ENCODE peak calls at places on chromosome 11, in ten cellular contexts. One of them, this sample, is unnamed. For H3K4me1, the result is how much of the 10 kb centered on the place peaks cover.

GRCh38 chr11:45343988-45344387 is 57.8 kb upstream of the SYT13 start:
- DNase-seq in sigmoid colon: no peak
- DNase-seq in Peyer's patch: no peak
- DNase-seq in psoas muscle: no peak
- DNase-seq in cardiac muscle cell: no peak
- DNase-seq in OCI-LY7: no peak
- DNase-seq in neural progenitor cell: no peak
- DNase-seq in hepatocyte: no peak
- DNase-seq in trophoblast cell: no peak
- DNase-seq in gastrocnemius medialis: no peak
- DNase-seq in this sample: no peak

GRCh38 chr11:1880746-1881441 is 10.8 kb downstream of the PRR33 start:
- DNase-seq in trophoblast cell: no peak
- DNase-seq in cardiac muscle cell: no peak
- DNase-seq in OCI-LY7: no peak
- DNase-seq in neural progenitor cell: no peak
- DNase-seq in gastrocnemius medialis: no peak
- DNase-seq in Peyer's patch: no peak
- DNase-seq in psoas muscle: no peak
- DNase-seq in sigmoid colon: peak
- DNase-seq in hepatocyte: no peak
- DNase-seq in this sample: no peak

GRCh38 chr11:35531246-35531645 is 5.8 kb upstream of the PAMR1 start:
- DNase-seq in psoas muscle: no peak
- DNase-seq in gastrocnemius medialis: no peak
- DNase-seq in Peyer's patch: no peak
- DNase-seq in neural progenitor cell: no peak
- DNase-seq in cardiac muscle cell: peak
- DNase-seq in trophoblast cell: no peak
- DNase-seq in OCI-LY7: no peak
- DNase-seq in hepatocyte: no peak
- DNase-seq in sigmoid colon: no peak
- DNase-seq in this sample: no peak

GRCh38 chr11:62981743-62982142 is 3.0 kb downstream of the SLC22A6 start:
- DNase-seq in sigmoid colon: no peak
- DNase-seq in psoas muscle: no peak
- DNase-seq in Peyer's patch: no peak
- DNase-seq in neural progenitor cell: no peak
- DNase-seq in cardiac muscle cell: no peak
- DNase-seq in trophoblast cell: no peak
- DNase-seq in hepatocyte: no peak
- DNase-seq in OCI-LY7: no peak
- DNase-seq in gastrocnemius medialis: no peak
- DNase-seq in this sample: no peak

GRCh38 chr11:8604078-8604723 is 10.2 kb upstream of the STK33 start:
- DNase-seq in neural progenitor cell: peak
- DNase-seq in OCI-LY7: peak
- DNase-seq in cardiac muscle cell: peak
- DNase-seq in trophoblast cell: peak
- DNase-seq in psoas muscle: peak
- DNase-seq in sigmoid colon: peak
- DNase-seq in Peyer's patch: no peak
- DNase-seq in hepatocyte: peak
- DNase-seq in gastrocnemius medialis: peak
- DNase-seq in this sample: peak

GRCh38 chr11:107591098-107591445 is at the start of gene ELMOD1:
- DNase-seq in Peyer's patch: no peak
- DNase-seq in neural progenitor cell: peak
- DNase-seq in trophoblast cell: peak
- DNase-seq in gastrocnemius medialis: peak
- DNase-seq in hepatocyte: peak
- DNase-seq in OCI-LY7: no peak
- DNase-seq in psoas muscle: peak
- DNase-seq in cardiac muscle cell: peak
- DNase-seq in sigmoid colon: peak
- DNase-seq in this sample: no peak

GRCh38 chr11:9825315-9825714 is 161.4 kb downstream of the SWAP70 start:
- DNase-seq in sigmoid colon: no peak
- DNase-seq in cardiac muscle cell: peak
- DNase-seq in hepatocyte: no peak
- DNase-seq in gastrocnemius medialis: no peak
- DNase-seq in neural progenitor cell: no peak
- DNase-seq in OCI-LY7: no peak
- DNase-seq in psoas muscle: no peak
- DNase-seq in Peyer's patch: no peak
- DNase-seq in trophoblast cell: peak
- DNase-seq in this sample: no peak

GRCh38 chr11:132450631-132451030 is 1080.2 kb downstream of the NTM start:
- DNase-seq in hepatocyte: no peak
- DNase-seq in OCI-LY7: no peak
- DNase-seq in Peyer's patch: no peak
- DNase-seq in gastrocnemius medialis: no peak
- DNase-seq in sigmoid colon: no peak
- DNase-seq in psoas muscle: no peak
- DNase-seq in trophoblast cell: no peak
- DNase-seq in cardiac muscle cell: no peak
- DNase-seq in neural progenitor cell: no peak
- DNase-seq in this sample: no peak

DNA sequence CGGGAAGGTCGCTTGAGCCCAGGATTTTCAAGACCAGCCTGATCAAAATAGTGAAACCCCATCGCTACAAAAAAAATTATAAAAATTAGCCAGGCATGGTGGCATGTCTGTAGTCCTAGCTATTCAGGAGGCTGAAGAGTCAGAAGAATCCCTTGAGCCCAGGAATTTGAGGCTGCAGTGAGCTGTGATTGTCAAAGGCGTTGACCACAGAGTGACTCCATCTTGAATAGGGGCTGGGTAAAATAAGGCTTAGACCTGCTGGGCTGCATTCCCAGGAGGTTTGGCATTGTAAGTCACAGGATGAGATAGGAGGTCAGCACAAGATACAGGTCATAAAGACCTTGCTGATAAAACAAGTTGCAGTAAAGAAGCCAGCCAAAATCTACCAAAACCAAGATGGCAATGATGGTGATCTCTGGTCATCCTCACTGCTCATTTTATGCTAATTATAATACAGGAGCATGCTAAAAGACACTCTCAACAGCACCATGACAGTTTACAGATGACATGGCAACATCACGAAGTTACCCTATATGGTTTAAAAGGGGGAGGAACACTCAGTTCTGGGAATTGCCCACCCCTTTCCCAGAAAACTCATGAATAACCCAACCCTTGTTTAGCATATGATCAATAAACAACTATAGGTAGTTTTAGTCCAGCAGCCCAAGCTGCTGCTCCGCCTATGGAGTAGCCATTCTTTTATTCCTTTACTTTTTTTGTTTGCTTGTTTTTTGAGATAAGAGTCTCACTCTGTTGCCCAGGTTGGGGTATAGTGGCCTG is 2.8 kb upstream of the RDX start:
- DNase-seq in gastrocnemius medialis: no peak
- DNase-seq in OCI-LY7: no peak
- DNase-seq in hepatocyte: no peak
- DNase-seq in neural progenitor cell: no peak
- DNase-seq in psoas muscle: no peak
- DNase-seq in trophoblast cell: peak
- DNase-seq in cardiac muscle cell: no peak
- DNase-seq in sigmoid colon: no peak
- DNase-seq in Peyer's patch: no peak
- DNase-seq in this sample: no peak
- H3K4me1 ChIP-seq in gastrocnemius medialis: under half
- H3K4me1 ChIP-seq in OCI-LY7: under half
- H3K4me1 ChIP-seq in hepatocyte: under half
- H3K4me1 ChIP-seq in neural progenitor cell: under half
- H3K4me1 ChIP-seq in psoas muscle: under half
- H3K4me1 ChIP-seq in trophoblast cell: under half
- H3K4me1 ChIP-seq in cardiac muscle cell: under half
- H3K4me1 ChIP-seq in sigmoid colon: under half
- H3K4me1 ChIP-seq in Peyer's patch: under half
- H3K4me1 ChIP-seq in this sample: under half

GRCh38 chr11:20004856-20005255 is 155.4 kb downstream of the DBX1 start:
- DNase-seq in hepatocyte: no peak
- DNase-seq in Peyer's patch: no peak
- DNase-seq in cardiac muscle cell: no peak
- DNase-seq in psoas muscle: no peak
- DNase-seq in gastrocnemius medialis: no peak
- DNase-seq in trophoblast cell: no peak
- DNase-seq in sigmoid colon: no peak
- DNase-seq in neural progenitor cell: no peak
- DNase-seq in OCI-LY7: no peak
- DNase-seq in this sample: no peak

GRCh38 chr11:20000393-20001134 is 159.7 kb downstream of the DBX1 start:
- DNase-seq in OCI-LY7: no peak
- DNase-seq in sigmoid colon: no peak
- DNase-seq in trophoblast cell: no peak
- DNase-seq in psoas muscle: no peak
- DNase-seq in gastrocnemius medialis: no peak
- DNase-seq in neural progenitor cell: peak
- DNase-seq in cardiac muscle cell: no peak
- DNase-seq in Peyer's patch: no peak
- DNase-seq in hepatocyte: peak
- DNase-seq in this sample: no peak

GRCh38 chr11:20005747-20006146 is 154.5 kb downstream of the DBX1 start:
- DNase-seq in cardiac muscle cell: no peak
- DNase-seq in neural progenitor cell: no peak
- DNase-seq in sigmoid colon: no peak
- DNase-seq in psoas muscle: no peak
- DNase-seq in hepatocyte: no peak
- DNase-seq in Peyer's patch: no peak
- DNase-seq in OCI-LY7: no peak
- DNase-seq in trophoblast cell: peak
- DNase-seq in gastrocnemius medialis: no peak
- DNase-seq in this sample: no peak

GRCh38 chr11:20002312-20003216 is 157.7 kb downstream of the DBX1 start:
- DNase-seq in cardiac muscle cell: no peak
- DNase-seq in gastrocnemius medialis: no peak
- DNase-seq in neural progenitor cell: no peak
- DNase-seq in hepatocyte: peak
- DNase-seq in psoas muscle: no peak
- DNase-seq in trophoblast cell: no peak
- DNase-seq in OCI-LY7: no peak
- DNase-seq in sigmoid colon: no peak
- DNase-seq in Peyer's patch: no peak
- DNase-seq in this sample: no peak

GRCh38 chr11:20003357-20003756 is 156.9 kb downstream of the DBX1 start:
- DNase-seq in psoas muscle: no peak
- DNase-seq in cardiac muscle cell: no peak
- DNase-seq in Peyer's patch: no peak
- DNase-seq in hepatocyte: peak
- DNase-seq in neural progenitor cell: no peak
- DNase-seq in gastrocnemius medialis: no peak
- DNase-seq in sigmoid colon: no peak
- DNase-seq in trophoblast cell: no peak
- DNase-seq in OCI-LY7: no peak
- DNase-seq in this sample: no peak
- H3K27ac ChIP-seq in psoas muscle: no peak
- H3K27ac ChIP-seq in cardiac muscle cell: peak
- H3K27ac ChIP-seq in Peyer's patch: no peak
- H3K27ac ChIP-seq in hepatocyte: peak
- H3K27ac ChIP-seq in neural progenitor cell: no peak
- H3K27ac ChIP-seq in gastrocnemius medialis: no peak
- H3K27ac ChIP-seq in sigmoid colon: no peak
- H3K27ac ChIP-seq in trophoblast cell: no peak
- H3K27ac ChIP-seq in OCI-LY7: no peak
- H3K27ac ChIP-seq in this sample: no peak

GRCh38 chr11:64799925-64800632 is 2.9 kb downstream of the MAP4K2 start:
- DNase-seq in OCI-LY7: no peak
- DNase-seq in psoas muscle: no peak
- DNase-seq in cardiac muscle cell: no peak
- DNase-seq in trophoblast cell: no peak
- DNase-seq in Peyer's patch: no peak
- DNase-seq in gastrocnemius medialis: no peak
- DNase-seq in sigmoid colon: no peak
- DNase-seq in neural progenitor cell: no peak
- DNase-seq in hepatocyte: no peak
- DNase-seq in this sample: no peak

GRCh38 chr11:64799256-64799924 is 3.6 kb downstream of the MAP4K2 start:
- DNase-seq in cardiac muscle cell: no peak
- DNase-seq in gastrocnemius medialis: no peak
- DNase-seq in sigmoid colon: no peak
- DNase-seq in trophoblast cell: no peak
- DNase-seq in psoas muscle: no peak
- DNase-seq in OCI-LY7: peak
- DNase-seq in Peyer's patch: peak
- DNase-seq in hepatocyte: no peak
- DNase-seq in neural progenitor cell: no peak
- DNase-seq in this sample: no peak

GRCh38 chr11:64802370-64803162 is 448 bp downstream of the MAP4K2 start:
- DNase-seq in neural progenitor cell: no peak
- DNase-seq in OCI-LY7: peak
- DNase-seq in hepatocyte: no peak
- DNase-seq in gastrocnemius medialis: no peak
- DNase-seq in Peyer's patch: peak
- DNase-seq in cardiac muscle cell: no peak
- DNase-seq in psoas muscle: no peak
- DNase-seq in sigmoid colon: peak
- DNase-seq in trophoblast cell: peak
- DNase-seq in this sample: no peak

GRCh38 chr11:64801591-64802369 is 1.2 kb downstream of the MAP4K2 start:
- DNase-seq in OCI-LY7: peak
- DNase-seq in trophoblast cell: no peak
- DNase-seq in Peyer's patch: no peak
- DNase-seq in gastrocnemius medialis: no peak
- DNase-seq in sigmoid colon: peak
- DNase-seq in cardiac muscle cell: no peak
- DNase-seq in hepatocyte: no peak
- DNase-seq in neural progenitor cell: no peak
- DNase-seq in psoas muscle: no peak
- DNase-seq in this sample: no peak

GRCh38 chr11:64800633-64801464 is 2.2 kb downstream of the MAP4K2 start:
- DNase-seq in trophoblast cell: no peak
- DNase-seq in sigmoid colon: peak
- DNase-seq in hepatocyte: no peak
- DNase-seq in Peyer's patch: peak
- DNase-seq in cardiac muscle cell: no peak
- DNase-seq in psoas muscle: no peak
- DNase-seq in neural progenitor cell: no peak
- DNase-seq in gastrocnemius medialis: no peak
- DNase-seq in OCI-LY7: peak
- DNase-seq in this sample: no peak
- H3K4me3 ChIP-seq in trophoblast cell: no peak
- H3K4me3 ChIP-seq in sigmoid colon: no peak
- H3K4me3 ChIP-seq in hepatocyte: no peak
- H3K4me3 ChIP-seq in Peyer's patch: no peak
- H3K4me3 ChIP-seq in cardiac muscle cell: no peak
- H3K4me3 ChIP-seq in psoas muscle: no peak
- H3K4me3 ChIP-seq in neural progenitor cell: no peak
- H3K4me3 ChIP-seq in gastrocnemius medialis: no peak
- H3K4me3 ChIP-seq in OCI-LY7: peak
- H3K4me3 ChIP-seq in this sample: no peak

DNA sequence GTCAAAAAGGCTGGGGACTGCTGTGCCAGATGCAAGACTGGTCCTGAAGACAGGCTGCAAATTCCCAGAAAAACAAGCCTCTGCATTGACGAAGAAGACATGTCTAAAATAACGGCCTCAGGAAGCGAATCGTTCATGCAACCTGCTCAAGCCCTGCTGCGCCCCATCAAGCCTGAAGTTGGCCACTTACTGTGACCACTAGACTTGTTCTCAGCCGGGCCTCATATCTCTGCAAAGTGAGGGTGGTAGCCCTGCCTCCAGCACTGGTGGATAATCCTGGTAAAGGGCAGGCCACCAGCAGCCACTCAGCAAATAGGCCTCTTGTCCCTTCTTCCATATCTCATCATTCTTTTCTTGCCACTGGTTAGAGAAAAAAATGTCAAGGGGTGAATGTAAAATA is 11.8 kb downstream of the LTO1 start:
- DNase-seq in OCI-LY7: no peak
- DNase-seq in trophoblast cell: no peak
- DNase-seq in Peyer's patch: no peak
- DNase-seq in sigmoid colon: peak
- DNase-seq in hepatocyte: no peak
- DNase-seq in neural progenitor cell: no peak
- DNase-seq in gastrocnemius medialis: no peak
- DNase-seq in psoas muscle: no peak
- DNase-seq in cardiac muscle cell: no peak
- DNase-seq in this sample: no peak
- H3K4me1 ChIP-seq in OCI-LY7: under half
- H3K4me1 ChIP-seq in trophoblast cell: under half
- H3K4me1 ChIP-seq in Peyer's patch: under half
- H3K4me1 ChIP-seq in sigmoid colon: under half
- H3K4me1 ChIP-seq in hepatocyte: under half
- H3K4me1 ChIP-seq in neural progenitor cell: under half
- H3K4me1 ChIP-seq in gastrocnemius medialis: under half
- H3K4me1 ChIP-seq in psoas muscle: under half
- H3K4me1 ChIP-seq in cardiac muscle cell: under half
- H3K4me1 ChIP-seq in this sample: under half